ENCODE peak calls at places on chromosomes 16 and 17, in eight cellular contexts. G is Caco-2; Y is CD8-positive, alpha-beta memory T cell; P is esophagus muscularis mucosa; J is sigmoid colon; R is IMR-90; O is psoas muscle; H is heart right ventricle. F is an unnamed sample. For H3K36me3, the result is how much of the 10 kb centered on the place peaks cover.

GRCh38 chr17:36824678-36825091 is 112.6 kb upstream of the LHX1 start:
- DNase-seq in O (no peak), J (no peak), P (no peak), R (no peak), G (no peak), Y (no peak), H (no peak), F (no peak)

GRCh38 chr17:18045691-18046090 is 6.5 kb downstream of the GID4 start:
- DNase-seq in R (no peak), P (no peak), Y (no peak), J (no peak), O (no peak), G (no peak), H (no peak), F (no peak)

GRCh38 chr17:48608921-48609505 is 1.8 kb downstream of the HOXB7 start:
- DNase-seq in J (no peak), Y (no peak), O (no peak), H (no peak), P (no peak), G (no peak), R (no peak), F (no peak)

GRCh38 chr17:80811181-80812105 is 180.2 kb upstream of the CHMP6 start:
- DNase-seq in O (peak), P (no peak), G (no peak), R (no peak), J (peak), H (no peak), Y (no peak), F (no peak)

GRCh38 chr16:4369006-4369766 is 2.5 kb upstream of the VASN start:
- DNase-seq in G (no peak), Y (no peak), H (no peak), P (no peak), J (no peak), R (peak), O (no peak), F (no peak)

GRCh38 chr16:27776556-27776955 is 226.6 kb downstream of the KATNIP start:
- DNase-seq in Y (no peak), P (no peak), H (no peak), O (no peak), J (no peak), G (no peak), R (no peak), F (no peak)

GRCh38 chr16:87602005-87602790 is at the start of gene JPH3:
- DNase-seq in P (no peak), O (no peak), Y (no peak), J (no peak), G (peak), R (no peak), H (no peak), F (no peak)

GRCh38 chr17:44655983-44656700 is at the start of gene MEIOC:
- DNase-seq in Y (no peak), O (no peak), P (no peak), G (no peak), J (no peak), H (no peak), R (peak), F (peak)

GRCh38 chr17:75105269-75106080 is 4.3 kb upstream of the ARMC7 start:
- DNase-seq in G (peak), H (no peak), Y (no peak), R (peak), O (peak), J (no peak), P (no peak), F (no peak)

GRCh38 chr17:16878547-16879100 is 93.3 kb downstream of the TNFRSF13B start:
- DNase-seq in O (no peak), J (no peak), R (no peak), Y (no peak), H (no peak), P (no peak), G (no peak), F (no peak)

GRCh38 chr17:57874434-57875108 is 24.7 kb upstream of the MRPS23 start:
- DNase-seq in O (peak), P (no peak), G (no peak), Y (no peak), H (peak), R (peak), J (peak), F (no peak)

GRCh38 chr16:117381-118365 is 20.8 kb downstream of the NPRL3 start:
- DNase-seq in J (no peak), O (peak), P (no peak), Y (peak), G (peak), R (peak), H (peak), F (peak)

GRCh38 chr16:20734056-20734455 is 7.6 kb downstream of the THUMPD1 start:
- DNase-seq in P (no peak), R (no peak), Y (no peak), G (no peak), J (no peak), H (no peak), O (no peak), F (no peak)

GRCh38 chr16:31382485-31383161 is 10.5 kb upstream of the ITGAD start:
- DNase-seq in R (peak), Y (peak), P (peak), J (no peak), G (peak), O (peak), H (peak), F (peak)

GRCh38 chr17:44095647-44096496 is 25.3 kb downstream of the G6PC3 start:
- DNase-seq in H (peak), Y (no peak), O (peak), J (peak), R (peak), P (no peak), G (peak), F (no peak)

GRCh38 chr17:75542184-75542583 is 16.7 kb downstream of the LLGL2 start:
- DNase-seq in R (no peak), H (no peak), G (no peak), O (no peak), Y (no peak), J (no peak), P (no peak), F (no peak)

GRCh38 chr16:88772871-88773811 is 11.9 kb downstream of the PIEZO1 start:
- DNase-seq in P (no peak), R (peak), O (peak), Y (no peak), J (peak), H (peak), G (peak), F (no peak)

GRCh38 chr17:20291076-20291475 is 176.3 kb downstream of the LGALS9B start:
- DNase-seq in J (no peak), R (no peak), P (no peak), H (no peak), Y (no peak), O (no peak), G (no peak), F (no peak)

GRCh38 chr16:3038256-3038655 is 1.5 kb upstream of the BICDL2 start:
- DNase-seq in G (no peak), Y (no peak), H (no peak), J (no peak), P (no peak), O (no peak), R (no peak), F (no peak)

GRCh38 chr17:73566905-73567782 is 77.1 kb downstream of the SDK2 start:
- DNase-seq in R (no peak), G (no peak), O (no peak), Y (no peak), J (no peak), P (no peak), H (no peak), F (peak)

GRCh38 chr17:16934133-16934795 is 37.7 kb downstream of the TNFRSF13B start:
- DNase-seq in R (no peak), O (no peak), G (no peak), J (peak), Y (no peak), P (no peak), H (no peak), F (no peak)

GRCh38 chr16:54591816-54592246 is 305.2 kb upstream of the IRX3 start:
- DNase-seq in R (no peak), G (no peak), P (peak), H (no peak), Y (no peak), J (no peak), O (no peak), F (no peak)

GRCh38 chr17:40458001-40458791 is 14.9 kb downstream of the IGFBP4 start:
- DNase-seq in J (peak), H (peak), P (no peak), Y (no peak), G (no peak), O (no peak), R (peak), F (no peak)

GRCh38 chr16:20906225-20906870 is 5.8 kb downstream of the LYRM1 start:
- DNase-seq in O (no peak), Y (no peak), G (peak), P (no peak), H (no peak), R (peak), J (no peak), F (no peak)

GRCh38 chr16:77467929-77468328 is 33.1 kb upstream of the ADAMTS18 start:
- DNase-seq in R (no peak), P (no peak), H (no peak), O (no peak), Y (no peak), G (no peak), J (no peak), F (no peak)

GRCh38 chr17:65022751-65023421 is 33.7 kb downstream of the GNA13 start:
- DNase-seq in J (no peak), R (peak), Y (no peak), P (no peak), G (no peak), H (no peak), O (no peak), F (no peak)

GRCh38 chr17:28405632-28406477 is at the start of gene SLC46A1:
- DNase-seq in H (peak), Y (no peak), R (no peak), J (peak), P (no peak), O (peak), G (peak), F (peak)

GRCh38 chr17:19376799-19377198 is 1.5 kb upstream of the MAPK7 start:
- DNase-seq in G (peak), H (no peak), O (no peak), Y (no peak), P (no peak), R (no peak), J (peak), F (no peak)

GRCh38 chr16:1734816-1735215 is 28.8 kb downstream of the MAPK8IP3 start:
- DNase-seq in Y (no peak), P (no peak), H (no peak), G (no peak), R (no peak), J (no peak), O (no peak), F (no peak)

GRCh38 chr16:31477220-31478216 is 5.4 kb upstream of the SLC5A2 start:
- DNase-seq in R (no peak), Y (no peak), J (no peak), O (peak), H (no peak), P (no peak), G (peak), F (no peak)

GRCh38 chr16:11729787-11730186 is 12.9 kb downstream of the TXNDC11 start:
- DNase-seq in R (no peak), Y (no peak), O (no peak), G (no peak), P (no peak), H (no peak), J (no peak), F (no peak)

GRCh38 chr16:11722468-11722808 is 20.2 kb downstream of the TXNDC11 start:
- DNase-seq in R (no peak), H (no peak), P (no peak), Y (no peak), G (no peak), O (no peak), J (no peak), F (no peak)

GRCh38 chr16:11725457-11725856 is 17.2 kb downstream of the TXNDC11 start:
- DNase-seq in O (no peak), J (no peak), Y (no peak), H (no peak), G (no peak), R (peak), P (no peak), F (no peak)

GRCh38 chr16:11727945-11728543 is 14.6 kb downstream of the TXNDC11 start:
- DNase-seq in H (no peak), R (no peak), O (no peak), P (no peak), Y (no peak), G (no peak), J (no peak), F (no peak)

GRCh38 chr16:11726008-11726407 is 16.6 kb downstream of the TXNDC11 start:
- DNase-seq in G (no peak), R (no peak), H (no peak), Y (no peak), O (no peak), J (no peak), P (no peak), F (no peak)
- H3K36me3 ChIP-seq in G (under half), R (under half), H (half or more), Y (under half), O (half or more), J (under half), P (under half), F (under half)

GRCh38 chr17:32159586-32160438 is 17.5 kb downstream of the RHOT1 start:
- DNase-seq in Y (no peak), R (no peak), O (no peak), J (no peak), P (peak), H (no peak), G (no peak), F (no peak)
- H3K36me3 ChIP-seq in Y (under half), R (under half), O (under half), J (under half), P (under half), H (under half), G (under half), F (under half)

GRCh38 chr17:2068589-2069051 is 13.7 kb downstream of the HIC1 start:
- DNase-seq in H (no peak), Y (no peak), P (no peak), R (peak), G (no peak), O (no peak), J (no peak), F (no peak)
- H3K36me3 ChIP-seq in H (under half), Y (under half), P (under half), R (under half), G (under half), O (under half), J (under half), F (under half)

GRCh38 chr17:78435330-78436005 is 57.0 kb downstream of the PGS1 start:
- DNase-seq in H (no peak), P (no peak), O (no peak), J (no peak), G (no peak), Y (no peak), R (no peak), F (no peak)

GRCh38 chr17:78434455-78435329 is 56.2 kb downstream of the PGS1 start:
- DNase-seq in P (no peak), J (no peak), Y (no peak), G (no peak), R (no peak), O (no peak), H (no peak), F (no peak)

GRCh38 chr17:78438694-78439325 is 60.4 kb downstream of the PGS1 start:
- DNase-seq in J (no peak), P (no peak), H (no peak), G (no peak), Y (no peak), R (no peak), O (no peak), F (no peak)

GRCh38 chr17:78438271-78438691 is 59.8 kb downstream of the PGS1 start:
- DNase-seq in G (no peak), Y (no peak), O (no peak), H (no peak), J (no peak), P (no peak), R (no peak), F (peak)

DNA sequence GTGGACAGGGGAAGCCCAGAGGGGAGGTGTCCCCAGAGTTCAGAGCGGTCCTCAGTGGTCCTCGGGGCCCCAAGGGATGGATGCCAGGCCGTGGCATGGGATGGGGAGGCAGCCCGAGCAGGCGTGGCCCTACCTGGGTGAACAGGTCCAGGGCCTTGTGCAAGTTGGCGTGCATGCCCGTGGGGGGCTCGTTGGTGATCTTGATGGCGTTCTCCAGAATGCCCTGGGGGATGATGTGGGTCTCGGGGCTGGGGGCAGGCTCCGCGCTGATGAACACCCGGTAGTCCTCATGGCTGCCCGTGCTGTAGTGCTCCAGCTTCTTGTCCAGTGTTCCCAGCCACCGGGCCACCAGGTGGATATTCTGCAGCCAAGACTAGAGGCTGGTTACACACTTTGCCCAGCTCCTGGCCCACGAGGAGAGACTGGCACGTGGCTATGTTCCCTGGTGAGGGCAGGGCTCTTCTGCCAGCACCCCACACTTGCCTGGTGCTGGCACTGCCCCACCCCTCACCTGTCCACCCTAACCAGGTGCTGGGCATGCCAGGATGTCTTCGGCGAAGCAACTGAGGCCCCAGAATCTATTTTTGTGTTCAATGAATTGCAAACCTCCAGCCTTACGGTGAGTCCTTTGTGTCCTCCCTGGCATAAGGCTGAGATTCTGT is 59.2 kb downstream of the PGS1 start:
- DNase-seq in P (no peak), H (no peak), R (no peak), O (no peak), J (no peak), Y (no peak), G (no peak), F (no peak)
- H3K36me3 ChIP-seq in P (under half), H (under half), R (under half), O (under half), J (under half), Y (under half), G (under half), F (under half)

F was measured in naive thymus-derived CD4-positive, alpha-beta T cell.